ENCODE peak calls at places on chromosomes 1 and 21, in seven cellular contexts. P is esophagus squamous epithelium, Z is body of pancreas, Q is K562, E is H54, W is HCT116, G is Peyer's patch. T is an unnamed sample.

GRCh38 chr1:53326598-53327182 is 1.2 kb downstream of the LRP8 start:
- DNase-seq in W (no peak), G (no peak), E (peak; percentile 68), Z (no peak), Q (peak; percentile 48), P (no peak), T (peak; percentile 50)

GRCh38 chr1:22139066-22139594 is 3.8 kb downstream of the WNT4 start:
- DNase-seq in P (no peak), E (no peak), G (no peak), Q (no peak), Z (no peak), W (no peak), T (no peak)

GRCh38 chr21:32771134-32771523 is 426 bp downstream of the PAXBP1 start:
- DNase-seq in G (peak; percentile 71), Z (peak; percentile 61), Q (peak; percentile 83), W (no peak), P (no peak), E (peak; percentile 64), T (peak; percentile 81)

GRCh38 chr1:31663622-31664452 is 19.2 kb upstream of the PEF1 start:
- DNase-seq in E (peak; percentile 77), G (peak; percentile 80), W (peak; percentile 13), Z (peak; percentile 63), P (no peak), Q (peak; percentile 90), T (peak; percentile 63)

GRCh38 chr1:41013812-41014211 is 7.7 kb downstream of the SLFNL1 start:
- DNase-seq in W (no peak), E (no peak), Z (no peak), Q (no peak), G (no peak), P (no peak), T (no peak)

GRCh38 chr1:214683596-214683995 is 80.6 kb downstream of the CENPF start:
- DNase-seq in G (no peak), Q (no peak), Z (no peak), P (no peak), E (no peak), W (no peak), T (no peak)

GRCh38 chr1:42613803-42614131 is 44.5 kb upstream of the PPIH start:
- DNase-seq in Z (no peak), P (no peak), W (no peak), E (no peak), G (no peak), Q (no peak), T (no peak)

GRCh38 chr1:172134087-172134731 is 286.3 kb upstream of the C1orf105 start:
- DNase-seq in Z (no peak), P (no peak), G (no peak), W (no peak), Q (no peak), E (no peak), T (no peak)

GRCh38 chr1:207321045-207321789 is at the start of gene CD55:
- DNase-seq in E (peak; percentile 84), Z (peak; percentile 89), G (peak; percentile 99), P (peak; percentile 97), W (peak; percentile 99), Q (peak; percentile 97), T (peak; percentile 99)

GRCh38 chr1:91555821-91556531 is 55.3 kb downstream of the CDC7 start:
- DNase-seq in Z (no peak), Q (peak; percentile 44), E (peak; percentile 41), P (no peak), G (peak; percentile 55), W (no peak), T (peak; percentile 78)

GRCh38 chr1:87902830-87903614 is 574.3 kb downstream of the LMO4 start:
- DNase-seq in E (no peak), P (no peak), W (no peak), Z (no peak), Q (no peak), G (peak; percentile 43), T (peak; percentile 4)

GRCh38 chr1:93579891-93580290 is 101.7 kb downstream of the BCAR3 start:
- DNase-seq in P (no peak), W (no peak), Z (peak; percentile 36), E (no peak), G (peak; percentile 70), Q (no peak), T (peak; percentile 14)

GRCh38 chr1:201169203-201169602 is 14.9 kb upstream of the TMEM9 start:
- DNase-seq in W (no peak), Z (no peak), P (no peak), G (no peak), Q (no peak), E (no peak), T (no peak)

GRCh38 chr1:109361649-109362048 is 36.1 kb downstream of the SORT1 start:
- DNase-seq in Z (no peak), Q (no peak), E (no peak), W (no peak), P (no peak), G (no peak), T (no peak)

GRCh38 chr1:58903450-58904298 is 119.8 kb upstream of the JUN start:
- DNase-seq in G (peak; percentile 94), E (peak; percentile 77), P (peak; percentile 39), Q (peak; percentile 61), Z (peak; percentile 93), W (peak; percentile 55), T (peak; percentile 88)
- TF ChIP-seq POLR2A in G (peak; percentile 72), E (peak; percentile 86), P (peak; percentile 92), Q (peak; percentile 40), Z (peak; percentile 91), W (peak; percentile 73), T (peak; percentile 72)

GRCh38 chr1:198904356-198904755 is 265.5 kb downstream of the PTPRC start:
- DNase-seq in E (no peak), G (no peak), Z (no peak), W (no peak), P (no peak), Q (no peak), T (no peak)

GRCh38 chr1:198906739-198907422 is 268.0 kb downstream of the PTPRC start:
- DNase-seq in G (no peak), P (no peak), Z (no peak), Q (no peak), W (no peak), E (no peak), T (no peak)

GRCh38 chr1:198903203-198903602 is 264.4 kb downstream of the PTPRC start:
- DNase-seq in Q (no peak), P (no peak), G (no peak), Z (no peak), E (no peak), W (no peak), T (no peak)

GRCh38 chr1:198901280-198901679 is 262.4 kb downstream of the PTPRC start:
- DNase-seq in Q (no peak), W (no peak), G (no peak), E (no peak), Z (no peak), P (no peak), T (no peak)

DNA sequence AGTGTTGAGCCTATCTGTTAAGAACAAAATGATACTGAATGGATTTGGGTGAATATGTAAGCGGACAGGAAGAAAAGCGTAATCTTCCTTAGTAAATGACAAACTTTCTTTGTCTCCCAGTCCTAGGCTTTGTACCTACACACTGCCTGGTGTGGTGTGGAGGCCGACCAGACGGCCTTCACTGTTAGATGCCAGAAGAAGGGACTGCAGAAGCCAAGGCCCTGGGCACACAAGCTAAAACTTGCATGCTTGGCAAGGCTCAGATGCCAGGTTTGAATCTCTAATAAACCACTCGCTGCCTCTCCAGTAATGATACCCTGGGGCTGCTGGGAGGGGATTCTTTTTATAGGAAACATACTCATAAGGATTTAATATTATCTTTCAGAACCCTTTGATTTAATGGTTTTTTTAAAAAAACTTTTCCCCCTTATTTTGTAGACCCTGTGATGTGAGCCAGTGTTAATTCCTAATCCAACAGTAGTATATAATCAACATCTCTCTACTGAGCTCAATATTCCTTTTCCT is 263.8 kb downstream of the PTPRC start:
- DNase-seq in Q (no peak), W (no peak), Z (no peak), G (no peak), E (no peak), P (no peak), T (no peak)
- TF ChIP-seq POLR2A in Q (no peak), W (no peak), Z (no peak), G (no peak), E (no peak), P (no peak), T (no peak)

GRCh38 chr1:203861379-203862184 is at the start of gene SNRPE:
- DNase-seq in Q (peak; percentile 97), Z (peak; percentile 96), E (peak; percentile 80), G (peak; percentile 97), W (peak; percentile 98), P (peak; percentile 77), T (peak; percentile 99)
- TF ChIP-seq POLR2A in Q (peak; percentile 99), Z (no peak), E (peak; percentile 79), G (peak; percentile 12), W (peak; percentile 52), P (peak; percentile 49), T (peak; percentile 95)

GRCh38 chr1:156487862-156488261 is 12.7 kb downstream of the MEF2D start:
- DNase-seq in E (no peak), Q (no peak), W (no peak), P (no peak), G (peak; percentile 81), Z (no peak), T (no peak)
- TF ChIP-seq POLR2A in E (no peak), Q (no peak), W (no peak), P (no peak), G (no peak), Z (no peak), T (no peak)

DNA sequence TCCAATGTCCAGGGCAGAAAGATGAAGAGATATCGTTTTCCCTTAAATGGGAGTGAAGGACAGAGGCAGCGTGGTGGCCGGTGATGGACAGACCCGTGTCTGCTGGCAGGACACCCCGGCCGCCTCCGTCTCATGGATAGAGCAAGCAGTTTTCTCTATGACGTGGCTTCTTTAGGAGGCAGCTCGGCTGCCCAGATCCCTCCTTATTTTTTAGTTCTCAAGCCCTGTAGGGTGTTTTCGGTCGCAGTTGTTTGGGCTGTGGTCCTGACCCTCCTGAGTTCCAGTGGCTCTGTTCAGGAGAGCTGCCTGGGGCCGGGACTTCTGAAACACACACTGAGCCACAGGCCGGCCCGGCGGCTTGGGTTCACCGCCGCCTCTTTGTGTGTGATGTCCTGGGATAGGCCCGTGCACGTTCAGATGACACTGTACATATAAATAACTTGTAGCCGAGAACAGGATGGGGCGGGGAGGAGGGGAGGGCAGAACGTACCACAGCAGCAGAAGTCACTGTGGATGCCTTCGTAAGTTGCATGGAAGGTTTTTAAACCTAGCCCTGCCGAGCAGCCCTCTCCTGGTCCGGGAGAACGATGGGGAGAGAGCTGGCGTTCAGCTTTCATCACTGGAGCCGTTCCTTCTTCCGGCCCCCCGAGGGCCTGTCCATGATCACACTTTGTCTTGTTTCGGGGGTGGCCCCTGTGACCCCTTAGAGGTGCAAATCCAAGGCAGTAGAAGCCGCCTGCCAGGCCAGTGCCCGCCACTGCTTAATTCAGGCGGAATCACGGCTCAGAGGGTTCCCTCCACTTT is 65.2 kb downstream of the SIK1 start:
- DNase-seq in W (no peak), Z (no peak), G (peak; percentile 86), E (no peak), P (no peak), Q (no peak), T (no peak)
- TF ChIP-seq POLR2A in W (no peak), Z (no peak), G (no peak), E (no peak), P (peak; percentile 54), Q (no peak), T (no peak)

GRCh38 chr1:1058088-1058905 is 15.8 kb downstream of the RNF223 start:
- DNase-seq in P (no peak), E (no peak), Q (peak; percentile 51), Z (no peak), W (no peak), G (no peak), T (no peak)
- TF ChIP-seq POLR2A in P (no peak), E (no peak), Q (no peak), Z (no peak), W (no peak), G (no peak), T (no peak)

T was measured in erythroblast.